ENCODE peak calls at places on chromosomes 3 and 15, in four cellular contexts. R, U, A and G are unnamed samples.
A peak's percentile ranks its signal among the peaks of the same experiment; 100 is the strongest.

GRCh38 chr3:24963762-24964625 is 464.1 kb upstream of the RARB start:
- DNase-seq in U (peak; percentile 23), A (peak; percentile 1), R (no peak), G (no peak)

GRCh38 chr3:47009225-47010049 is 30.0 kb downstream of the NBEAL2 start:
- DNase-seq in R (peak; percentile 46), A (peak; percentile 81), U (no peak), G (no peak)

GRCh38 chr3:101873619-101874018 is 24.3 kb downstream of the NFKBIZ start:
- DNase-seq in R (no peak), A (no peak), U (no peak), G (no peak)

GRCh38 chr15:68672781-68673205 is 94.0 kb downstream of the CORO2B start:
- DNase-seq in A (no peak), U (no peak), R (no peak), G (no peak)

GRCh38 chr3:106542101-106542769 is 673.4 kb upstream of the CBLB start:
- DNase-seq in R (no peak), U (no peak), A (no peak), G (no peak)

GRCh38 chr3:124669470-124669869 is 60.8 kb upstream of the UMPS start:
- DNase-seq in A (no peak), U (no peak), R (no peak), G (no peak)

GRCh38 chr15:72229076-72229946 is 1.7 kb downstream of the PKM start:
- DNase-seq in U (peak; percentile 22), A (peak; percentile 62), R (no peak), G (peak; percentile 56)

GRCh38 chr3:119257654-119258410 is 17.2 kb upstream of the B4GALT4 start:
- DNase-seq in A (peak; percentile 7), U (peak; percentile 56), R (no peak), G (no peak)

GRCh38 chr15:87661481-87661880 is 595.1 kb downstream of the NTRK3 start:
- DNase-seq in R (no peak), U (no peak), A (no peak), G (no peak)

GRCh38 chr3:122322095-122323075 is 2.7 kb upstream of the CSTA start:
- DNase-seq in R (no peak), U (no peak), A (peak; percentile 35), G (peak; percentile 12)

GRCh38 chr3:78633626-78634025 is 1134.2 kb downstream of the ROBO1 start:
- DNase-seq in U (no peak), R (no peak), A (no peak), G (no peak)

GRCh38 chr15:89070197-89071124 is 17.8 kb upstream of the ABHD2 start:
- DNase-seq in A (no peak), R (no peak), U (no peak), G (no peak)

GRCh38 chr3:184635126-184635525 is 73.5 kb downstream of the EPHB3 start:
- DNase-seq in U (no peak), R (no peak), A (no peak), G (no peak)

GRCh38 chr3:85758442-85758841 is 799.7 kb downstream of the CADM2 start:
- DNase-seq in R (no peak), U (no peak), A (no peak), G (no peak)

GRCh38 chr15:101019351-101019750 is 100.2 kb downstream of the LRRK1 start:
- DNase-seq in R (no peak), U (no peak), A (no peak), G (no peak)

GRCh38 chr3:128112406-128112968 is 11.1 kb downstream of the RUVBL1 start:
- DNase-seq in R (no peak), A (peak; percentile 89), U (no peak), G (no peak)

GRCh38 chr15:58269455-58270414 is 131.6 kb downstream of the AQP9 start:
- DNase-seq in U (peak; percentile 72), R (no peak), A (peak; percentile 72), G (peak; percentile 58)

GRCh38 chr3:42991369-42992315 is 12.5 kb downstream of the GASK1A start:
- DNase-seq in U (no peak), R (no peak), A (no peak), G (no peak)

GRCh38 chr15:42070276-42070965 is 23.9 kb downstream of the PLA2G4D start:
- DNase-seq in R (no peak), U (no peak), A (no peak), G (no peak)

GRCh38 chr3:11245276-11245675 is 26.9 kb upstream of the ATG7 start:
- DNase-seq in U (no peak), A (no peak), R (no peak), G (no peak)

GRCh38 chr3:12405432-12406272 is 78.6 kb upstream of the TSEN2 start:
- DNase-seq in R (peak; percentile 41), A (no peak), U (no peak), G (no peak)

GRCh38 chr3:14532691-14533456 is 7.3 kb downstream of the GRIP2 start:
- DNase-seq in R (no peak), U (no peak), A (peak; percentile 35), G (no peak)

GRCh38 chr3:12622335-12622734 is 41.6 kb downstream of the RAF1 start:
- DNase-seq in R (no peak), A (no peak), U (peak; percentile 93), G (no peak)

GRCh38 chr3:80889643-80890042 is 871.8 kb downstream of the GBE1 start:
- DNase-seq in A (no peak), U (no peak), R (no peak), G (no peak)

GRCh38 chr3:143207338-143207961 is 87.9 kb downstream of the CHST2 start:
- DNase-seq in R (no peak), U (peak; percentile 84), A (no peak), G (peak; percentile 64)

GRCh38 chr15:41001524-41001923 is 48.3 kb downstream of the CHAC1 start:
- DNase-seq in R (no peak), A (no peak), U (no peak), G (no peak)
- H3K27ac ChIP-seq in R (peak overlapping the region; percentile 40), A (no peak overlapping the region), U (no peak overlapping the region), G (no peak overlapping the region)

DNA sequence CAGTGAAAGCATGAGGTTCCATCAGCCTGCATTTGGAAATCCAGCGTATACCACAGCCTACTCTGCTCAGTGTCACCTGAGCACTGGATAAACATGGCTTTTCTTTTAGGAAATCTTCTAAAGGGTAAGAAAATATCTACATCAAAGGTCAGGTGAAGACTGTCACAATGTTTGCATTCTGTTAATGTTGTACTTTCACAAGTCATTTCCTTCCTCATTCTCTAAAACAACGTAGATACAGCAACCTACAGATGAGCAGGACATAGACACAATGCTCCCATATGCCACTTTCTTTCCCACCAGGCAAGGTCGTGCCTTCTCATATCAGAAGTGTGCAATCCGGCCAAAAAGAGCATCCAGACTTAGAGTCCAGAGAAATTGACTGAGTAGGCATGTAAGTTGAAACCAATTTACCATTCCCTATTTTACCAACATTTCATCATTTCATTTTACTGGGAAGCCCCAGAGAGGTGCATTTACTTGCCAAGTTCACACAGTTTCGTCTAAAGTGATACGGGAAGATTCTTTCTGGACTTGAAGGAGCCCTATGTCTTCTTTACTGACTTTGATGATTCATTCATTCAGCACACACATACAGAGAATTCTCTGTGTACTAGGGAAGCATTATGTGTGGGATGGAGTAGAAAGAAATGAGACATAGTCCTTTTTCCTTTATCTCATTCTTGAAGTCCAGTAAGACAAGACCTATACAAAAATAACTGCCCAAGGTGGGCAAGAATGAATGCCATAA is 30.6 kb upstream of the LPP start:
- DNase-seq in A (peak; percentile 24), U (no peak), R (no peak), G (no peak)
- H3K27ac ChIP-seq in A (no peak overlapping the region), U (no peak overlapping the region), R (no peak overlapping the region), G (no peak overlapping the region)

GRCh38 chr15:78453447-78453846 is 15.4 kb downstream of the IREB2 start:
- DNase-seq in U (no peak), R (no peak), A (no peak), G (no peak)
- H3K27ac ChIP-seq in U (no peak overlapping the region), R (no peak overlapping the region), A (no peak overlapping the region), G (no peak overlapping the region)

GRCh38 chr3:69012836-69013255 is 638 bp downstream of the EOGT start:
- DNase-seq in U (peak; percentile 41), A (peak; percentile 38), R (no peak), G (no peak)
- H3K27ac ChIP-seq in U (no peak overlapping the region), A (peak overlapping the region; percentile 79), R (peak overlapping the region; percentile 100), G (no peak overlapping the region)

GRCh38 chr3:193905541-193905940 is 230.4 kb upstream of the HES1 start:
- DNase-seq in R (no peak), A (no peak), U (no peak), G (no peak)

GRCh38 chr3:193905993-193906396 is 230.0 kb upstream of the HES1 start:
- DNase-seq in U (no peak), A (no peak), R (no peak), G (no peak)

GRCh38 chr3:193903257-193903807 is 232.6 kb upstream of the HES1 start:
- DNase-seq in U (no peak), A (no peak), R (no peak), G (no peak)

GRCh38 chr3:193902557-193903256 is 233.2 kb upstream of the HES1 start:
- DNase-seq in U (no peak), A (no peak), R (no peak), G (no peak)

DNA sequence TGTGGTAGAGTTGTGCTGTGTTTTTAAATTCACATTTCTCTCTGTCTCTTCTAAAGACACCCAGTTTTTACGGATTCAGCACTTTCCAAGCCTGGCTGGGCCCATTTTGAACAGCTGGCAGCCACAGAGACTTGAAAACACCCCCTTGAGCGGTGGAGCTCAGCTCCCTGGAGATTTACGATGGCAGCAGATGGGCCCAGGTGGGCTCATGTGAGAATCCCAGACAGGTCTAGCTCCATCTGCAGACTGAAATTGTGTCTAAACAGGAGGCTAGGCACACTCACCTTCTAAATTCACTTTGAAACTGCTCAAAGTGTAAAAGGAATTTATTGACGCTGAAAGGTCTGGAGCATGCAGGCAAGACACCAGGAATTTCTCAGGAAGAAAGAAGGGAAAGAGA is 232.0 kb upstream of the HES1 start:
- DNase-seq in R (no peak), A (no peak), U (no peak), G (no peak)
- H3K27ac ChIP-seq in R (no peak overlapping the region), A (no peak overlapping the region), U (no peak overlapping the region), G (no peak overlapping the region)